ENCODE peak calls at places on chromosomes 5 and 9, in five cellular contexts. Y, N, S, K and R are unnamed samples. For H3K4me1, the result is how much of the 10 kb centered on the place peaks cover.

GRCh38 chr5:142399899-142400298 is 75.1 kb upstream of the SPRY4 start:
- ATAC-seq in K (peak), S (no peak), N (no peak), Y (no peak), R (no peak)

GRCh38 chr5:132083065-132083678 is 9.6 kb downstream of the CSF2 start:
- ATAC-seq in S (no peak), N (no peak), K (peak), Y (no peak), R (no peak)

GRCh38 chr9:4798281-4798680 is 5.5 kb downstream of the RCL1 start:
- ATAC-seq in Y (no peak), K (peak), S (no peak), N (peak), R (no peak)

GRCh38 chr9:87581949-87582637 is 84.4 kb downstream of the DAPK1 start:
- ATAC-seq in S (no peak), K (no peak), Y (no peak), N (no peak), R (peak)

GRCh38 chr9:109320338-109320733 is 523 bp downstream of the EPB41L4B start:
- ATAC-seq in K (no peak), Y (no peak), S (peak), N (peak), R (peak)

GRCh38 chr5:35320029-35320428 is 89.7 kb upstream of the PRLR start:
- ATAC-seq in N (no peak), K (peak), S (no peak), Y (no peak), R (no peak)

GRCh38 chr9:109487247-109487646 is 10.9 kb downstream of the PTPN3 start:
- ATAC-seq in S (no peak), Y (no peak), K (peak), N (no peak), R (no peak)

GRCh38 chr5:80860934-80861613 is 99.1 kb upstream of the RASGRF2 start:
- ATAC-seq in S (no peak), N (no peak), K (no peak), Y (no peak), R (no peak)

GRCh38 chr9:119559056-119559455 is 189.8 kb upstream of the BRINP1 start:
- ATAC-seq in Y (no peak), S (no peak), N (no peak), K (no peak), R (no peak)

GRCh38 chr5:125835293-125836172 is 587.7 kb upstream of the GRAMD2B start:
- ATAC-seq in S (peak), K (peak), N (no peak), Y (peak), R (peak)

GRCh38 chr5:69414885-69415583 is at the start of gene MARVELD2:
- ATAC-seq in N (peak), K (peak), S (peak), Y (peak), R (peak)

GRCh38 chr5:2813678-2814077 is 62.2 kb upstream of the IRX2 start:
- ATAC-seq in N (no peak), S (no peak), K (no peak), Y (no peak), R (no peak)

GRCh38 chr5:96709152-96709821 is 47.1 kb downstream of the CAST start:
- ATAC-seq in S (no peak), N (no peak), K (no peak), Y (peak), R (no peak)

GRCh38 chr5:171997011-171997410 is 9.4 kb downstream of the FBXW11 start:
- ATAC-seq in K (no peak), Y (no peak), S (no peak), N (no peak), R (no peak)

GRCh38 chr9:93910196-93910595 is 45.0 kb downstream of the BARX1 start:
- ATAC-seq in K (no peak), N (no peak), S (peak), Y (no peak), R (no peak)

GRCh38 chr5:112344540-112344939 is 74.5 kb downstream of the EPB41L4A start:
- ATAC-seq in N (no peak), S (no peak), Y (no peak), K (no peak), R (no peak)

GRCh38 chr9:84177397-84177796 is 163.2 kb downstream of the SLC28A3 start:
- ATAC-seq in N (no peak), K (no peak), S (no peak), Y (no peak), R (no peak)

GRCh38 chr9:6855860-6856259 is 98.1 kb downstream of the KDM4C start:
- ATAC-seq in Y (no peak), N (peak), K (no peak), S (no peak), R (no peak)

GRCh38 chr5:132825824-132826391 is 4.5 kb downstream of the SHROOM1 start:
- ATAC-seq in Y (no peak), S (no peak), K (no peak), N (no peak), R (no peak)

GRCh38 chr5:116448869-116449453 is 125.7 kb downstream of the SEMA6A start:
- ATAC-seq in Y (no peak), S (no peak), K (no peak), N (no peak), R (no peak)

GRCh38 chr5:82058710-82059109 is 86.9 kb downstream of the ATG10 start:
- ATAC-seq in Y (no peak), S (no peak), K (peak), N (no peak), R (no peak)

GRCh38 chr5:2898661-2899060 is 147.2 kb upstream of the IRX2 start:
- ATAC-seq in Y (peak), S (no peak), K (no peak), N (no peak), R (no peak)

GRCh38 chr5:76180817-76181805 is 97.9 kb downstream of the SV2C start:
- ATAC-seq in K (peak), Y (peak), S (no peak), N (no peak), R (peak)

GRCh38 chr5:181052526-181052927 is 12.5 kb downstream of the BTNL9 start:
- ATAC-seq in Y (no peak), K (no peak), S (no peak), N (peak), R (peak)

GRCh38 chr5:139652788-139653241 is 4.7 kb downstream of the CXXC5 start:
- ATAC-seq in K (peak), Y (no peak), N (no peak), S (no peak), R (no peak)

GRCh38 chr9:108511200-108511756 is 344.5 kb downstream of the ACTL7B start:
- ATAC-seq in S (no peak), N (no peak), Y (no peak), K (no peak), R (no peak)

GRCh38 chr5:157253547-157253946 is 12.4 kb upstream of the CYFIP2 start:
- ATAC-seq in Y (peak), N (peak), K (peak), S (peak), R (peak)

GRCh38 chr5:143352691-143353090 is 50.8 kb downstream of the NR3C1 start:
- ATAC-seq in N (no peak), K (peak), S (no peak), Y (no peak), R (no peak)

GRCh38 chr9:125784286-125785049 is 37.3 kb downstream of the PBX3 start:
- ATAC-seq in K (no peak), N (no peak), Y (no peak), S (no peak), R (no peak)

GRCh38 chr5:173313311-173313710 is 14.9 kb downstream of the STC2 start:
- ATAC-seq in Y (no peak), K (no peak), S (no peak), N (no peak), R (no peak)

GRCh38 chr9:133377721-133378216 is 1.6 kb downstream of the STKLD1 start:
- ATAC-seq in Y (no peak), S (peak), N (no peak), K (no peak), R (no peak)

GRCh38 chr9:85942913-85943729 is 2.2 kb downstream of the NAA35 start:
- ATAC-seq in Y (no peak), S (no peak), K (no peak), N (no peak), R (no peak)

GRCh38 chr9:85940832-85941616 is at the start of gene NAA35:
- ATAC-seq in K (peak), Y (peak), S (peak), N (peak), R (peak)

GRCh38 chr9:85941966-85942912 is 1.3 kb downstream of the NAA35 start:
- ATAC-seq in N (no peak), K (no peak), S (no peak), Y (no peak), R (no peak)

GRCh38 chr9:85941617-85941930 is 628 bp downstream of the NAA35 start:
- ATAC-seq in K (no peak), Y (no peak), N (no peak), S (no peak), R (no peak)

DNA sequence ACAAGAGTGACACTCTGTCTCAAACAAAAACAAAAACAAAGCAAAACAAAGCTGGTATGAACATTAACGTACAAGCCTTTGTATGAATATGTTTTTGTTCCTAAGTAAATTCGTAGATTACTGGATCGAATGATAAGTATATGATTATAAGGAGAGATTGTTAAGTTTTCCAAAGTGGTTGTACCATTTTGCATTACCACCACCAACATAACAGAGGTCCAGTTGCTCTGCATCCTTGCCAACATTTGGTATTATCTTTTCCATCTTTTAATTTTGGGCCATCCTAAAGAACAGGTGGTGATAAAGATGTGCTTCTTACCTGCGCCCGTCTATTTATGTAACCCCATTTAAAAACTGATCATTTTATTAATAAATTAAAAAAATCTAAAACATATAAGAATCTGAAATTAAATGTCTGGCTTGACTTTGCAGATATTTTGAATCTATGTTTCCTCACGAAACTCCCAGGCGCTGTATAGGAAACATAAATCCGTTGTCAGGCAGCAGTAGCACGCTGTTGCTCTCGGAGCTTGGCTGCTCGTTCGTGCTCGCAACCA is 593 bp upstream of the NAA35 start:
- ATAC-seq in K (no peak), N (no peak), S (no peak), Y (no peak), R (no peak)
- TF ChIP-seq EP300 in K (no peak), N (no peak), S (no peak), Y (peak), R (no peak)

GRCh38 chr9:131028931-131029573 is 20.1 kb downstream of the LAMC3 start:
- ATAC-seq in K (no peak), S (no peak), Y (no peak), N (no peak), R (no peak)

GRCh38 chr9:131027048-131027871 is 18.3 kb downstream of the LAMC3 start:
- ATAC-seq in Y (no peak), S (no peak), N (no peak), K (no peak), R (no peak)

GRCh38 chr9:131025953-131026858 is 17.2 kb downstream of the LAMC3 start:
- ATAC-seq in Y (no peak), N (no peak), K (no peak), S (peak), R (no peak)

GRCh38 chr9:131028221-131028884 is 19.4 kb downstream of the LAMC3 start:
- ATAC-seq in N (no peak), Y (no peak), S (no peak), K (no peak), R (no peak)

DNA sequence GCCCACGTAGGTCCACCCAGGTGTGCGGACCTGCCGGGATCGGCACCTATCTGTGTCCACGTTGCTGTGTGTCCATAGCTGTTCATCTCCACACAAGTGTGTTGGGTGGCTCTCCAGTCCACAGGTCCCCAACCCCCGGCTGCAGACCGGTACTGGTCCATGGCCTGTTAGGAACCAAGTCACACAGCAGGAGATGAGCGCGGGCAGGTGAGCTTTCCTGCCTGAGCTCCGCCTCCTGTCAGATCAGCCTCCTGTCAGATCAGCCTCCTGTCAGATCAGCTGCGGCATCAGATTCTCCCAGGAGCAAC is 18.9 kb downstream of the LAMC3 start:
- ATAC-seq in N (no peak), K (no peak), Y (no peak), S (no peak), R (no peak)
- H3K27ac ChIP-seq in N (no peak), K (no peak), Y (peak), S (no peak), R (no peak)

DNA sequence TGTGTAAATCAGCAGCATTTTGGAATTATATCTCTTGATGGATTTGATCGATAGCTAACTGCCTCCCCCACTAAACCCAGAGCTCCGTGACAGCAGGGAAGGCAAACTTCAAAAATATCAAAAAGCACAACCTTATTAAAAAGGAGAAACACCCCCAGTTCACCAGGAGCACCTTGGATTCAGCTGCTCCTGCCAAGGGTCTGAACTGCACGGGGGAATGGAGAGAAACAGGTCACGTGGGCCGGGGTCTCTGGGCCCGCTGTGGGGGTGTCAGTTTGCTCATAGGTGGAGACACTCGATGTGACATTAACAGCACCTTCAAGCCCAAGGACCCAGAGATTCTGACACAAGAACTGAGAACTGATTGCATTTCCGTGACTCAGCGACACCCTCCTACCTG is 1.1 kb upstream of the SLC34A1 start:
- ATAC-seq in Y (no peak), N (no peak), K (no peak), S (no peak), R (no peak)
- H3K4me1 ChIP-seq in Y (under half), N (under half), K (under half), S (half or more), R (under half)

GRCh38 chr5:148573374-148573773 is 81.0 kb downstream of the HTR4 start:
- ATAC-seq in S (no peak), Y (no peak), K (no peak), N (no peak), R (no peak)

GRCh38 chr5:148569948-148570347 is 84.4 kb downstream of the HTR4 start:
- ATAC-seq in S (no peak), K (no peak), Y (no peak), N (no peak), R (no peak)

GRCh38 chr5:148574167-148574566 is 80.2 kb downstream of the HTR4 start:
- ATAC-seq in S (no peak), Y (no peak), N (no peak), K (no peak), R (no peak)
- TF ChIP-seq EP300 in S (no peak), Y (no peak), N (no peak), K (no peak), R (no peak)

DNA sequence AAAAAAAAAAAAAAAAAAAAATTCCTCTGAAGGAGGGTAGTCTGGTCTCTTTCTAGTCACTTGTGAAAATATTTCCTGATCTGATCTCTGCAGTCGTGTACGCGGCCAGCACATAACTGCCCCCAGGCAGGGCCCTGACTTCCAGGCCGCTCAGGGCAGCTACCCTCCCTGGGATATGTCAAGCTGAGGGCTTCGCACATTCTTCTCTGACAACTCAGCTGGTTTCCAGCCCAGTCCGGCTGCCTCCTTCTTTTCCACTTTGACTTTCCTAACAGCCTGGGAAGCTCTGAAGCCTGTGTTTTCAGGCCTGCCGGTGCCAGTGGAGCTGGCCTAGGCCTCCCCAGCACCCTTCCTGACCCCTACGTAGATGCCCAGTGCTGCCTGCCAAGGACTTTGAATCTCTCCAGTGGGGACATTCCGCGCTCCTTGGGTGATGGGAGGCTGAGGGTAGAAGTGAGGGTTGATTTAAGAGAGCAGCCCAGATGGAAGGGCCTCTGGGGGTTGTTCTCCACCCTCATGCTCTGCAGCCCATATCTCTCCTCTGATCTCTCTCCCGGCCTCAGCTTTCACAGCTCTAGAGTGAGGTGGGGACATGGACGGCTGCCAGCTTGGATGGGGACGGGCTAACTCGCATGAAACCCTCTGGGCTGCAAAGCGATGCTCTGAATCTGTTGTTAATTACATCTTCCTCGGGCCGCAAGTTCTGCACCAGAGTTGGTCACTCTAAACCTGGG is 20.7 kb downstream of the COL5A1 start:
- ATAC-seq in K (no peak), Y (peak), N (no peak), S (no peak), R (peak)
- H3K27ac ChIP-seq in K (no peak), Y (peak), N (no peak), S (no peak), R (peak)

GRCh38 chr5:74408150-74409043 is 232.1 kb downstream of the ENC1 start:
- ATAC-seq in S (peak), Y (peak), K (no peak), N (no peak), R (no peak)
- H3K4me1 ChIP-seq in S (half or more), Y (under half), K (under half), N (under half), R (under half)

DNA sequence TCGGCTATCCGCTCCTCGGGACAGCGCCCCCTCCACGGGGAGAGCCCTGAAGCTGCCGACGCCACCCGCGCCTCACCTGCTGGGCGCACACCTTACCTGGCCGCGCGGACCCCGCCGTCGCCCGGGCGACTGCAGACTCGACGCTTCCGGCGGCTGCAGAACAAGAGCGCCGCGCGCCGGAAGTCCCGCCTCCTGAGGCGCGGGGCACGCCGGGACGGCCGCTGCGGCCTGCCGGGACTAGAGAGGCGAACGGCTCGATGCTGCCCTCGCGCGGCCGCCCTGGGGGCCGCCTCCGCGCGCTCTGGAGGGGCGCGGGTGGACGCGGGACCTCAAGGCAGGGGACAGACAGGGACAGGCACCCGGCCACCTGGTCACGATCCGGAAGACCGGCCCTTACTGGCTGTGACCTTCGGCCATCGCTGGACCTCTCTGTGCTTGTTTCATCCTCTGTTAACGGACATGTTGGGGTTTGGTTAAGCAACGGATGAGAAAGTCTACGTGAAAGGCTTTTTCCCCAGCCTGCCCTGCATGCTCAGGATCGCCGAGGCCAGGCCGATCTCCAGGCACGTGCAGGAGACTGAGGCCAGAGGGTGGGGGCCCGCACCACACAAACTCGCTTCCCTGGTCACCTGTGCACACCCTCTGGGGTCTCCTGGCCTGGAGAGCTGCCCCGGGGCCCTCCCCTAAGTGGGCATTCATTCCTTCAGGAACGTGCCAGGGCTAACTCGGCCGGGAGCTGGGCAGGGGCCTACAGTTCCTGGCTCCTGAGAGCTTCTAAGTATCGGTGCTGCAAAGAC is at the start of gene SNAPC4:
- ATAC-seq in K (peak), Y (peak), S (peak), N (peak), R (peak)
- TF ChIP-seq EP300 in K (no peak), Y (no peak), S (no peak), N (no peak), R (no peak)